ENCODE peak calls at places on chromosome 21, in four cellular contexts. One of them, this sample, is unnamed.
A peak's percentile ranks its signal among the peaks of the same experiment; 100 is the strongest.

GRCh38 chr21:17858764-17859163 is 39.6 kb upstream of the C21orf91 start:
- DNase-seq in H9: no peak
- DNase-seq in IMR-90: no peak
- DNase-seq in H1: no peak
- DNase-seq in this sample: no peak

GRCh38 chr21:33024278-33025103 is 1.2 kb upstream of the OLIG2 start:
- DNase-seq in H9: peak; percentile 41
- DNase-seq in IMR-90: no peak
- DNase-seq in H1: no peak
- DNase-seq in this sample: no peak

GRCh38 chr21:34204481-34205439 is 131.4 kb downstream of the MRPS6 start:
- DNase-seq in H9: no peak
- DNase-seq in IMR-90: no peak
- DNase-seq in H1: no peak
- DNase-seq in this sample: no peak

GRCh38 chr21:44994016-44994365 is 54.2 kb downstream of the SLX9 start:
- DNase-seq in H9: no peak
- DNase-seq in IMR-90: no peak
- DNase-seq in H1: no peak
- DNase-seq in this sample: no peak

GRCh38 chr21:25818156-25818950 is 83.6 kb downstream of the GABPA start:
- DNase-seq in H9: no peak
- DNase-seq in IMR-90: no peak
- DNase-seq in H1: no peak
- DNase-seq in this sample: peak; percentile 3

GRCh38 chr21:45700461-45700860 is 56.9 kb downstream of the PCBP3 start:
- DNase-seq in H9: no peak
- DNase-seq in IMR-90: no peak
- DNase-seq in H1: no peak
- DNase-seq in this sample: no peak

GRCh38 chr21:17775431-17776126 is 43.6 kb downstream of the C21orf91 start:
- DNase-seq in H9: no peak
- DNase-seq in IMR-90: no peak
- DNase-seq in H1: no peak
- DNase-seq in this sample: no peak

GRCh38 chr21:27021046-27021445 is 54.2 kb upstream of the ADAMTS5 start:
- DNase-seq in H9: no peak
- DNase-seq in IMR-90: no peak
- DNase-seq in H1: no peak
- DNase-seq in this sample: no peak

GRCh38 chr21:37207441-37208009 is 59.6 kb downstream of the VPS26C start:
- DNase-seq in H9: no peak
- DNase-seq in IMR-90: no peak
- DNase-seq in H1: no peak
- DNase-seq in this sample: no peak

GRCh38 chr21:26246073-26246472 is 75.5 kb upstream of the APP start:
- DNase-seq in H9: no peak
- DNase-seq in IMR-90: no peak
- DNase-seq in H1: no peak
- DNase-seq in this sample: no peak

DNA sequence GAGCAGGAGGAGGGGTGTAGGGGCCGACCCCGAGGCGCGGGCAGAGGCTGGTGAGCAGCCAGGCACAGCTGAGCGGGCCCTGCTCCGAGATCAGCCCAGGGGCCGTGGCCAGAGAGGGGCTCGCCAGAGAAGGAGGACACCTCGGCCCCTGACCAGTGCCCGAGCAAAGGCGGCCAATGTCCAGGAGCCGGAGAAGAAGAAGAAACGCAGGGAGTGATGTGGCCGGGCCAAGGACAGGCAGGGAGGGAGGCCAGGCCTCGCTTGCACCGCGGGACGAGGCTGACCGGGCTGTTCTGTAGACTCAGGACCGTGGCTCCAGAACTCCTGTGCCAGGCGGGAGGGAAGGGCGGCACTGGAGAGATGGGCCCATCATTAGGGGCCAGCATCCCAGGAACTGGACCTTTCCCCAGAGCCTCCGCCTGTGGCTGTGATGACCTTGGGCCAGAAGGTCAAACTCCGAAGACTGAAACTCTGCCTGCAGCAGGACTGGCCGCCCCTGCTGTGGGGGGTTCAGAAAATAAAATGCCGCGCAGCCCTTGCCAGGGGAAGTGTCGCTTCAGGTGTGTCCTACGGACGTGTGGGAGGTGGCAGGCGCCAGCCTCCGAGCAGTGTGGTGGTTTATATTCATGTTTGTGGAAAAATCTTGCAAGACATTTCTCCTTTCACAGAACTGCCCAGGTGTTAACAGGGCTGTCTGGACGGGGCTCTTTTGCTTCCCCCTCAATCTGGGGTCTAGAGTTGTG is 14.4 kb downstream of the RRP1 start:
- DNase-seq in H9: no peak
- DNase-seq in IMR-90: no peak
- DNase-seq in H1: no peak
- DNase-seq in this sample: no peak
- H4K5ac ChIP-seq in H9: no peak overlapping the region
- H4K5ac ChIP-seq in IMR-90: no peak overlapping the region
- H4K5ac ChIP-seq in H1: no peak overlapping the region
- H4K5ac ChIP-seq in this sample: no peak overlapping the region

DNA sequence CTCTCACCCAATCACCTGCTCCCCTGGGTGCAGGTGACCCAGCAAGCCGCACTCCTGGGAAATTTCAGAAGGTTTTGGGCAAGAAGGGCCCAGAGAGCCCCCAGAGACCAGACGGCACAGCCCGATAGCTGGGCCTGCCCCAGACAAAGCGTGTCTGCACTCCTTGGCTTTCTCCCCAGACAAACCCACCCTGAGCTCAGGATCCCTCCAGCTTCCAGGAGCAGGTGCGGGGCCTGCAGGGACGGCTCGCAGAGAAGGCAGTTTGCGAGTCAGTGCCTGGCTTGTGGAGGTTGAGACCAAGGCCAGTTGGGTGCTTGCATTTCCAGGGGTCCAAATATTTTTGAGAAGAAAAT is 6.7 kb downstream of the PDE9A start:
- DNase-seq in H9: no peak
- DNase-seq in IMR-90: no peak
- DNase-seq in H1: no peak
- DNase-seq in this sample: no peak
- H3K23ac ChIP-seq in H9: no peak overlapping the region
- H3K23ac ChIP-seq in IMR-90: no peak overlapping the region
- H3K23ac ChIP-seq in H1: no peak overlapping the region
- H3K23ac ChIP-seq in this sample: no peak overlapping the region

GRCh38 chr21:15096146-15096545 is 31.3 kb upstream of the NRIP1 start:
- DNase-seq in H9: no peak
- DNase-seq in IMR-90: no peak
- DNase-seq in H1: no peak
- DNase-seq in this sample: no peak

GRCh38 chr21:15090390-15090789 is 25.6 kb upstream of the NRIP1 start:
- DNase-seq in H9: no peak
- DNase-seq in IMR-90: no peak
- DNase-seq in H1: no peak
- DNase-seq in this sample: no peak

GRCh38 chr21:15097580-15097979 is 32.8 kb upstream of the NRIP1 start:
- DNase-seq in H9: no peak
- DNase-seq in IMR-90: no peak
- DNase-seq in H1: no peak
- DNase-seq in this sample: no peak

GRCh38 chr21:15094706-15095105 is 29.9 kb upstream of the NRIP1 start:
- DNase-seq in H9: no peak
- DNase-seq in IMR-90: no peak
- DNase-seq in H1: no peak
- DNase-seq in this sample: no peak

GRCh38 chr21:15093216-15093615 is 28.4 kb upstream of the NRIP1 start:
- DNase-seq in H9: no peak
- DNase-seq in IMR-90: no peak
- DNase-seq in H1: no peak
- DNase-seq in this sample: no peak
- H3K4ac ChIP-seq in H9: no peak overlapping the region
- H3K4ac ChIP-seq in IMR-90: no peak overlapping the region
- H3K4ac ChIP-seq in H1: no peak overlapping the region
- H3K4ac ChIP-seq in this sample: no peak overlapping the region

GRCh38 chr21:42320791-42321190 is 5.6 kb upstream of the TFF3 start:
- DNase-seq in H9: no peak
- DNase-seq in IMR-90: no peak
- DNase-seq in H1: no peak
- DNase-seq in this sample: no peak
- H4K5ac ChIP-seq in H9: no peak overlapping the region
- H4K5ac ChIP-seq in IMR-90: no peak overlapping the region
- H4K5ac ChIP-seq in H1: no peak overlapping the region
- H4K5ac ChIP-seq in this sample: no peak overlapping the region